ENCODE peak calls at places on chromosomes 16 and 17, in eight cellular contexts. G is stimulated activated naive CD4-positive, alpha-beta T cell treated with Interleukin-2 at 50 U/mL for 16 hours; C is NCI-H1105 treated with DMSO at 0.1 percent for 48 hours; R is T-cell; P is GOT3; D is GDM1; E is ELR; A is spleen. L is an unnamed sample.
A peak's percentile ranks its signal among the peaks of the same experiment; 100 is the strongest.

GRCh38 chr17:1055751-1056645 is 59.1 kb downstream of the TIMM22 start:
- DNase-seq in G (no peak), C (peak; percentile 6), R (peak; percentile 33), P (no peak), D (no peak), E (peak; percentile 67), A (peak; percentile 78), L (no peak)

GRCh38 chr17:51607512-51607911 is 347.2 kb downstream of the UTP18 start:
- DNase-seq in G (no peak), C (no peak), R (no peak), P (no peak), D (no peak), E (no peak), A (no peak), L (no peak)

GRCh38 chr17:19329136-19329535 is 33.4 kb downstream of the B9D1 start:
- DNase-seq in G (no peak), C (no peak), R (no peak), P (no peak), D (no peak), E (no peak), A (no peak), L (no peak)

GRCh38 chr17:35214631-35215273 is 20.6 kb upstream of the SLC35G3 start:
- DNase-seq in G (peak; percentile 36), C (no peak), R (peak; percentile 20), P (no peak), D (no peak), E (no peak), A (no peak), L (no peak)

GRCh38 chr17:69761011-69761410 is 314.0 kb upstream of the KCNJ16 start:
- DNase-seq in G (no peak), C (no peak), R (no peak), P (no peak), D (no peak), E (peak; percentile 60), A (no peak), L (no peak)

GRCh38 chr17:80132906-80133625 is 13.9 kb downstream of the EIF4A3 start:
- DNase-seq in G (no peak), C (no peak), R (no peak), P (no peak), D (no peak), E (no peak), A (no peak), L (no peak)

GRCh38 chr16:15055141-15056053 is 477 bp downstream of the NTAN1 start:
- DNase-seq in G (peak; percentile 78), C (peak; percentile 47), R (no peak), P (no peak), D (no peak), E (peak; percentile 63), A (peak; percentile 96), L (no peak)

GRCh38 chr16:4535627-4536108 is 2.9 kb downstream of the CDIP1 start:
- DNase-seq in G (no peak), C (no peak), R (no peak), P (no peak), D (peak; percentile 26), E (no peak), A (no peak), L (no peak)

GRCh38 chr17:31068291-31068690 is 26.5 kb upstream of the NF1 start:
- DNase-seq in G (peak; percentile 7), C (peak; percentile 18), R (peak; percentile 22), P (no peak), D (peak; percentile 34), E (peak; percentile 78), A (no peak), L (peak; percentile 32)

GRCh38 chr17:66540131-66540781 is 237.8 kb downstream of the PRKCA start:
- DNase-seq in G (no peak), C (no peak), R (no peak), P (no peak), D (no peak), E (peak; percentile 95), A (no peak), L (peak; percentile 89)

GRCh38 chr17:57481901-57482300 is 225.6 kb downstream of the MSI2 start:
- DNase-seq in G (no peak), C (no peak), R (no peak), P (no peak), D (no peak), E (peak; percentile 98), A (no peak), L (peak; percentile 88)

GRCh38 chr17:69643686-69644085 is 229.2 kb downstream of the MAP2K6 start:
- DNase-seq in G (no peak), C (no peak), R (no peak), P (no peak), D (no peak), E (no peak), A (no peak), L (no peak)

GRCh38 chr16:67150833-67151396 is at the start of gene B3GNT9:
- DNase-seq in G (peak; percentile 29), C (peak; percentile 51), R (no peak), P (peak; percentile 49), D (no peak), E (peak; percentile 83), A (peak; percentile 86), L (peak; percentile 54)

GRCh38 chr16:86166414-86166813 is 267.5 kb downstream of the IRF8 start:
- DNase-seq in G (no peak), C (no peak), R (no peak), P (no peak), D (no peak), E (no peak), A (no peak), L (no peak)

GRCh38 chr16:26826500-26826899 is 240.2 kb upstream of the C16orf82 start:
- DNase-seq in G (no peak), C (no peak), R (no peak), P (no peak), D (no peak), E (no peak), A (no peak), L (no peak)

GRCh38 chr16:28974437-28975157 is at the start of gene SPNS1:
- DNase-seq in G (peak; percentile 90), C (peak; percentile 92), R (peak; percentile 84), P (peak; percentile 65), D (peak; percentile 90), E (peak; percentile 98), A (peak; percentile 99), L (peak; percentile 93)

GRCh38 chr17:36131436-36131835 is 27.8 kb downstream of the CCL4 start:
- DNase-seq in G (no peak), C (no peak), R (no peak), P (no peak), D (no peak), E (peak; percentile 9), A (no peak), L (no peak)

GRCh38 chr16:49127103-49127502 is 154.5 kb downstream of the CBLN1 start:
- DNase-seq in G (no peak), C (no peak), R (no peak), P (no peak), D (no peak), E (no peak), A (no peak), L (no peak)

GRCh38 chr16:2699791-2700600 is 17.7 kb downstream of the KCTD5 start:
- DNase-seq in G (no peak), C (no peak), R (no peak), P (no peak), D (no peak), E (no peak), A (no peak), L (no peak)

GRCh38 chr16:48335961-48336360 is 49.3 kb downstream of the SIAH1 start:
- DNase-seq in G (no peak), C (no peak), R (no peak), P (no peak), D (no peak), E (peak; percentile 52), A (no peak), L (no peak)

GRCh38 chr17:39648876-39649430 is 12.0 kb downstream of the STARD3 start:
- DNase-seq in G (no peak), C (no peak), R (no peak), P (no peak), D (no peak), E (no peak), A (no peak), L (no peak)